ENCODE peak calls at places on chromosomes 3 and 15, in seven cellular contexts. G, R, H, U, P, N and Y are unnamed samples.

GRCh38 chr3:106034313-106034712 is 165.5 kb upstream of the CBLB start:
- DNase-seq in G (no peak), R (peak; percentile 29), N (no peak), U (no peak), P (no peak), H (no peak), Y (peak; percentile 87)

GRCh38 chr15:44554934-44555723 is 18.2 kb downstream of the EIF3J start:
- DNase-seq in H (no peak), P (no peak), N (no peak), G (no peak), R (no peak), U (no peak), Y (no peak)

GRCh38 chr3:20326537-20326936 is 140.5 kb upstream of the SGO1 start:
- DNase-seq in U (no peak), G (no peak), H (peak; percentile 35), P (no peak), R (peak; percentile 53), N (no peak), Y (peak; percentile 39)

GRCh38 chr15:68258684-68259083 is 18.9 kb upstream of the FEM1B start:
- DNase-seq in H (peak; percentile 36), P (no peak), R (no peak), G (no peak), N (no peak), U (no peak), Y (peak; percentile 44)

GRCh38 chr3:183653209-183654064 is 18.0 kb downstream of the KLHL24 start:
- DNase-seq in G (no peak), P (no peak), R (no peak), U (no peak), N (no peak), H (no peak), Y (no peak)

GRCh38 chr3:74992898-74993297 is 378.4 kb upstream of the CNTN3 start:
- DNase-seq in U (no peak), P (no peak), G (no peak), N (no peak), R (no peak), H (no peak), Y (no peak)

GRCh38 chr3:46544771-46545503 is 21.2 kb downstream of the LRRC2 start:
- DNase-seq in R (no peak), U (no peak), N (no peak), H (no peak), P (no peak), G (no peak), Y (peak; percentile 68)

GRCh38 chr15:101063891-101064794 is 145.0 kb downstream of the LRRK1 start:
- DNase-seq in R (peak; percentile 62), H (no peak), P (no peak), N (no peak), G (peak; percentile 64), U (no peak), Y (no peak)

GRCh38 chr3:62319570-62320243 is 53.6 kb downstream of the FEZF2 start:
- DNase-seq in N (no peak), G (no peak), U (no peak), P (no peak), R (no peak), H (no peak), Y (peak; percentile 28)

GRCh38 chr3:195086885-195087284 is 184.1 kb downstream of the XXYLT1 start:
- DNase-seq in H (no peak), P (no peak), R (no peak), U (peak; percentile 65), G (no peak), N (no peak), Y (no peak)

GRCh38 chr3:36393563-36393962 is 13.3 kb downstream of the STAC start:
- DNase-seq in H (peak; percentile 13), G (no peak), R (peak; percentile 33), P (no peak), U (no peak), N (no peak), Y (no peak)

GRCh38 chr3:146543461-146544012 is 870 bp downstream of the PLSCR1 start:
- DNase-seq in N (no peak), R (peak; percentile 50), U (no peak), H (peak; percentile 77), G (no peak), P (no peak), Y (peak; percentile 30)

GRCh38 chr3:112546216-112546759 is 15.5 kb downstream of the ATG3 start:
- DNase-seq in R (peak; percentile 16), N (no peak), H (no peak), P (no peak), G (no peak), U (no peak), Y (peak; percentile 63)

GRCh38 chr3:184505479-184505878 is 56.1 kb upstream of the EPHB3 start:
- DNase-seq in U (no peak), H (no peak), N (no peak), R (no peak), P (no peak), G (no peak), Y (no peak)

GRCh38 chr15:95929232-95929846 is 401.2 kb upstream of the NR2F2 start:
- DNase-seq in P (no peak), R (peak; percentile 63), N (no peak), H (no peak), U (no peak), G (no peak), Y (no peak)

GRCh38 chr3:195693428-195694216 is 27.2 kb upstream of the MUC20 start:
- DNase-seq in R (no peak), N (no peak), H (no peak), G (no peak), P (no peak), U (no peak), Y (no peak)

GRCh38 chr3:195240171-195240701 is 30.7 kb downstream of the XXYLT1 start:
- DNase-seq in R (no peak), G (no peak), P (no peak), N (no peak), U (peak; percentile 58), H (no peak), Y (no peak)

GRCh38 chr3:129554356-129555120 is 11.6 kb downstream of the H1-8 start:
- DNase-seq in H (no peak), N (no peak), P (no peak), R (peak; percentile 23), U (peak; percentile 49), G (no peak), Y (no peak)

DNA sequence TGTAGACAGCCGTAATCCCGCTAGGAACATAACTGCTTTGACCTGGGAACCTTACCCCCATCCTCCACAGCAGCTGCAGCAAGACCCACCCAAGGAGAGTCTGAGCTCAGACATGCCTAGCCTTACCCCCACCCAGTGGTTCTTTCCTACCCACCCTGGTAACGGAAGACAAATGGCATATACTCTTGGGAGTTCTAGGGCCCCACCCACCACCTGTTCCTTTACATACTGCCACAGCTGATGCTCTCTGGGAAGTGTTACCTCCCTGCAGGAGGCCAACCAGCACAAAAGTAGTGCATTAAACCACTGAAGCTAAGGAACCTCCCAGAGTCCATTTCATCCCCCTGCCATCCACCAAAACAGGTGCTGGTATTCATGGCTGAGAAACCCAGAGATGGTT is 50.6 kb upstream of the AZI2 start:
- DNase-seq in H (no peak), R (no peak), N (no peak), P (no peak), U (no peak), G (no peak), Y (no peak)
- H3K27me3 ChIP-seq in H (no peaks in the 10 kb centered on the region), R (no peaks in the 10 kb centered on the region), N (no peaks in the 10 kb centered on the region), P (no peaks in the 10 kb centered on the region), U (no peaks in the 10 kb centered on the region), G (no peaks in the 10 kb centered on the region), Y (no peaks in the 10 kb centered on the region)

GRCh38 chr15:90085565-90085964 is 16.7 kb downstream of the IDH2 start:
- DNase-seq in P (no peak), H (no peak), R (no peak), N (no peak), U (no peak), G (no peak), Y (no peak)

GRCh38 chr15:90087454-90088154 is 14.7 kb downstream of the IDH2 start:
- DNase-seq in U (peak; percentile 79), P (no peak), H (no peak), N (no peak), R (no peak), G (no peak), Y (no peak)

GRCh38 chr15:90083954-90084607 is 18.2 kb downstream of the IDH2 start:
- DNase-seq in R (no peak), G (no peak), N (no peak), H (no peak), U (no peak), P (no peak), Y (no peak)

GRCh38 chr15:90084876-90085423 is 17.3 kb downstream of the IDH2 start:
- DNase-seq in R (no peak), P (no peak), N (no peak), U (no peak), G (no peak), H (no peak), Y (no peak)

GRCh38 chr15:90086868-90087268 is 15.4 kb downstream of the IDH2 start:
- DNase-seq in N (peak; percentile 49), G (no peak), U (no peak), H (peak; percentile 49), R (no peak), P (no peak), Y (peak; percentile 43)
- H3K27me3 ChIP-seq in N (no peaks in the 10 kb centered on the region), G (no peaks in the 10 kb centered on the region), U (no peaks in the 10 kb centered on the region), H (no peaks in the 10 kb centered on the region), R (no peaks in the 10 kb centered on the region), P (no peaks in the 10 kb centered on the region), Y (no peaks in the 10 kb centered on the region)

GRCh38 chr3:115627180-115628074 is 4.1 kb downstream of the GAP43 start:
- DNase-seq in G (no peak), R (no peak), U (no peak), P (no peak), H (no peak), N (no peak), Y (no peak)
- H3K27me3 ChIP-seq in G (no peaks in the 10 kb centered on the region), R (peaks cover 10% of the 10 kb centered on the region), U (peaks cover 8% of the 10 kb centered on the region), P (peaks cover 34% of the 10 kb centered on the region), H (no peaks in the 10 kb centered on the region), N (peaks cover 7% of the 10 kb centered on the region), Y (peaks cover 10% of the 10 kb centered on the region)

GRCh38 chr15:29433050-29433318 is 163.4 kb upstream of the NSMCE3 start:
- DNase-seq in R (no peak), H (no peak), N (no peak), P (no peak), G (no peak), U (no peak), Y (no peak)
- H3K27me3 ChIP-seq in R (no peaks in the 10 kb centered on the region), H (peaks cover 15% of the 10 kb centered on the region), N (no peaks in the 10 kb centered on the region), P (no peaks in the 10 kb centered on the region), G (no peaks in the 10 kb centered on the region), U (no peaks in the 10 kb centered on the region), Y (no peaks in the 10 kb centered on the region)